ENCODE peak calls at places on chromosomes 13 and 19, in seven cellular contexts. One of them, this sample, is unnamed.

GRCh38 chr13:28569886-28570285 is 75.0 kb upstream of the FLT1 start:
- DNase-seq in A673: no peak
- DNase-seq in fibroblast of the aortic adventitia: no peak
- DNase-seq in upper lobe of left lung: no peak
- DNase-seq in GM06990: no peak
- DNase-seq in suprapubic skin: no peak
- DNase-seq in choroid plexus epithelial cell: no peak
- DNase-seq in this sample: no peak

GRCh38 chr13:47426126-47426849 is 529.4 kb upstream of the HTR2A start:
- DNase-seq in choroid plexus epithelial cell: peak
- DNase-seq in upper lobe of left lung: peak
- DNase-seq in A673: no peak
- DNase-seq in suprapubic skin: peak
- DNase-seq in GM06990: no peak
- DNase-seq in fibroblast of the aortic adventitia: peak
- DNase-seq in this sample: peak

GRCh38 chr19:7500811-7501450 is 12.1 kb upstream of the PEX11G start:
- DNase-seq in upper lobe of left lung: no peak
- DNase-seq in GM06990: no peak
- DNase-seq in suprapubic skin: no peak
- DNase-seq in choroid plexus epithelial cell: no peak
- DNase-seq in A673: peak
- DNase-seq in fibroblast of the aortic adventitia: no peak
- DNase-seq in this sample: no peak

GRCh38 chr13:109148243-109148642 is 518.8 kb downstream of the MYO16 start:
- DNase-seq in GM06990: no peak
- DNase-seq in suprapubic skin: no peak
- DNase-seq in choroid plexus epithelial cell: peak
- DNase-seq in A673: no peak
- DNase-seq in upper lobe of left lung: no peak
- DNase-seq in fibroblast of the aortic adventitia: no peak
- DNase-seq in this sample: no peak

GRCh38 chr19:45079911-45080469 is 930 bp downstream of the GEMIN7 start:
- DNase-seq in A673: no peak
- DNase-seq in choroid plexus epithelial cell: no peak
- DNase-seq in suprapubic skin: no peak
- DNase-seq in GM06990: no peak
- DNase-seq in upper lobe of left lung: no peak
- DNase-seq in fibroblast of the aortic adventitia: no peak
- DNase-seq in this sample: no peak

GRCh38 chr13:97280478-97280877 is 58.3 kb downstream of the MBNL2 start:
- DNase-seq in GM06990: no peak
- DNase-seq in upper lobe of left lung: no peak
- DNase-seq in choroid plexus epithelial cell: no peak
- DNase-seq in A673: no peak
- DNase-seq in suprapubic skin: no peak
- DNase-seq in fibroblast of the aortic adventitia: no peak
- DNase-seq in this sample: no peak

GRCh38 chr19:35006342-35006998 is 6.3 kb downstream of the GRAMD1A start:
- DNase-seq in A673: no peak
- DNase-seq in choroid plexus epithelial cell: peak
- DNase-seq in suprapubic skin: no peak
- DNase-seq in fibroblast of the aortic adventitia: peak
- DNase-seq in upper lobe of left lung: peak
- DNase-seq in GM06990: no peak
- DNase-seq in this sample: no peak

GRCh38 chr19:32567486-32567885 is 13.5 kb upstream of the PDCD5 start:
- DNase-seq in upper lobe of left lung: no peak
- DNase-seq in fibroblast of the aortic adventitia: no peak
- DNase-seq in choroid plexus epithelial cell: no peak
- DNase-seq in A673: no peak
- DNase-seq in suprapubic skin: no peak
- DNase-seq in GM06990: no peak
- DNase-seq in this sample: no peak

GRCh38 chr13:41130356-41130755 is 2.2 kb downstream of the KBTBD6 start:
- DNase-seq in GM06990: no peak
- DNase-seq in suprapubic skin: no peak
- DNase-seq in A673: no peak
- DNase-seq in fibroblast of the aortic adventitia: no peak
- DNase-seq in upper lobe of left lung: no peak
- DNase-seq in choroid plexus epithelial cell: no peak
- DNase-seq in this sample: no peak

GRCh38 chr19:51727349-51727880 is 3.6 kb upstream of the HAS1 start:
- DNase-seq in A673: no peak
- DNase-seq in GM06990: no peak
- DNase-seq in upper lobe of left lung: no peak
- DNase-seq in choroid plexus epithelial cell: peak
- DNase-seq in suprapubic skin: no peak
- DNase-seq in fibroblast of the aortic adventitia: peak
- DNase-seq in this sample: no peak

GRCh38 chr13:70668983-70669382 is 560.7 kb upstream of the KLHL1 start:
- DNase-seq in upper lobe of left lung: no peak
- DNase-seq in GM06990: no peak
- DNase-seq in choroid plexus epithelial cell: peak
- DNase-seq in fibroblast of the aortic adventitia: no peak
- DNase-seq in A673: no peak
- DNase-seq in suprapubic skin: no peak
- DNase-seq in this sample: no peak

GRCh38 chr13:99164226-99164625 is 36.4 kb upstream of the UBAC2 start:
- DNase-seq in upper lobe of left lung: no peak
- DNase-seq in fibroblast of the aortic adventitia: no peak
- DNase-seq in suprapubic skin: no peak
- DNase-seq in choroid plexus epithelial cell: no peak
- DNase-seq in GM06990: no peak
- DNase-seq in A673: no peak
- DNase-seq in this sample: no peak

GRCh38 chr19:53311044-53311443 is 22.5 kb upstream of the ZNF845 start:
- DNase-seq in suprapubic skin: no peak
- DNase-seq in upper lobe of left lung: no peak
- DNase-seq in GM06990: no peak
- DNase-seq in fibroblast of the aortic adventitia: no peak
- DNase-seq in A673: no peak
- DNase-seq in choroid plexus epithelial cell: no peak
- DNase-seq in this sample: no peak

GRCh38 chr19:53311897-53312296 is 21.7 kb upstream of the ZNF845 start:
- DNase-seq in suprapubic skin: no peak
- DNase-seq in fibroblast of the aortic adventitia: no peak
- DNase-seq in A673: no peak
- DNase-seq in GM06990: no peak
- DNase-seq in upper lobe of left lung: no peak
- DNase-seq in choroid plexus epithelial cell: no peak
- DNase-seq in this sample: no peak

DNA sequence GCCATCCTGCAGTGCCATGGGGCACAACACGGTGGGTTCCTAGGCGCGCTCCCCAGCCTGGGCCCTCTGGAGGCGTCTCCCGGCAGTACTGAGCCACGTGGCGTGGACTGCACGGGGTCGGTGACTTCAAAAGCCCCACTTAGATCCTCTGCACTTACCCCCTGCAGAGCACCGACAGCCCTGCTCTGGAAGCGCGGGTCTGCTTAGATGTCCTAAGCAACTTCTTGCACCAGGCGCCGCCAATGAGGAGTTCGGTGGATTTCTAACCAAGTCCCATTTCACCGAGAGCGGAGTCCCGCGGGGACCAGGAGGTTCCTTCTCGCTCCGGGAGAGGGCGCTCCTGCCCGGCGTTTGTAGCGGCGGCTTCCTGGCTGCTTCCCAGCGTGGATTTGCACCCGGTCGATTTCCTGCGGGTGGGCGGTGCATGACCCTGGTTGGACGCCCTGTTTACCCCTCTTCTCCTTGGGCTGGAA is 25.2 kb upstream of the ZNF845 start:
- DNase-seq in choroid plexus epithelial cell: peak
- DNase-seq in A673: peak
- DNase-seq in upper lobe of left lung: no peak
- DNase-seq in fibroblast of the aortic adventitia: no peak
- DNase-seq in suprapubic skin: no peak
- DNase-seq in GM06990: no peak
- DNase-seq in this sample: no peak
- TF ChIP-seq CTCF in choroid plexus epithelial cell: peak
- TF ChIP-seq CTCF in A673: peak
- TF ChIP-seq CTCF in upper lobe of left lung: peak
- TF ChIP-seq CTCF in fibroblast of the aortic adventitia: peak
- TF ChIP-seq CTCF in suprapubic skin: peak
- TF ChIP-seq CTCF in GM06990: no peak
- TF ChIP-seq CTCF in this sample: peak

DNA sequence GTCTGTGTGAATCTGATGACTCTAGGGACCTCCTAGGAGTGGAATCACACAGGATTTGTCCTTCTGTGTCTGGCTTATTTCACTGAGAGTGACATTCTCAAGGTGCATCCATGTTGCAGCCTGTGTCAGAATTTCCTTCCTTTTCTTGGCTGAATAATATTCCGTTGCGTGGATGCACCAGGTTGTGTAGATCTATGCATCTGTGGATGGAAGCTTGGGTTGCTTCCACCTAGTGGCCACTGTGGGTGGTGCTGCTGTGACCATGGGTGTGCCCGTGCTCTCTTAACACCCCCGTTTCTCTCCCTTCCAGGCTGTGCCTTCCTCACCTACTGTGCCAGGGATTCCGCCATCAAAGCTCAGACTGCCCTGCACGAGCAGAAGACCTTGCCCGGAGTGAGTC is 26.2 kb downstream of the CELF5 start:
- DNase-seq in fibroblast of the aortic adventitia: peak
- DNase-seq in A673: no peak
- DNase-seq in choroid plexus epithelial cell: peak
- DNase-seq in GM06990: no peak
- DNase-seq in suprapubic skin: no peak
- DNase-seq in upper lobe of left lung: no peak
- DNase-seq in this sample: no peak
- TF ChIP-seq CTCF in fibroblast of the aortic adventitia: peak
- TF ChIP-seq CTCF in A673: peak
- TF ChIP-seq CTCF in choroid plexus epithelial cell: peak
- TF ChIP-seq CTCF in GM06990: peak
- TF ChIP-seq CTCF in suprapubic skin: peak
- TF ChIP-seq CTCF in upper lobe of left lung: peak
- TF ChIP-seq CTCF in this sample: peak

GRCh38 chr13:113781571-113781970 is 22.5 kb downstream of the TMEM255B start:
- DNase-seq in choroid plexus epithelial cell: no peak
- DNase-seq in fibroblast of the aortic adventitia: no peak
- DNase-seq in suprapubic skin: no peak
- DNase-seq in GM06990: no peak
- DNase-seq in A673: no peak
- DNase-seq in upper lobe of left lung: no peak
- DNase-seq in this sample: no peak
- TF ChIP-seq CTCF in choroid plexus epithelial cell: no peak
- TF ChIP-seq CTCF in fibroblast of the aortic adventitia: peak
- TF ChIP-seq CTCF in suprapubic skin: no peak
- TF ChIP-seq CTCF in GM06990: no peak
- TF ChIP-seq CTCF in A673: no peak
- TF ChIP-seq CTCF in upper lobe of left lung: no peak
- TF ChIP-seq CTCF in this sample: no peak

GRCh38 chr19:17946965-17947784 is 14.4 kb downstream of the CCDC124 start:
- DNase-seq in choroid plexus epithelial cell: no peak
- DNase-seq in fibroblast of the aortic adventitia: no peak
- DNase-seq in upper lobe of left lung: no peak
- DNase-seq in suprapubic skin: no peak
- DNase-seq in GM06990: peak
- DNase-seq in A673: no peak
- DNase-seq in this sample: no peak
- TF ChIP-seq CTCF in choroid plexus epithelial cell: peak
- TF ChIP-seq CTCF in fibroblast of the aortic adventitia: no peak
- TF ChIP-seq CTCF in upper lobe of left lung: no peak
- TF ChIP-seq CTCF in suprapubic skin: no peak
- TF ChIP-seq CTCF in GM06990: peak
- TF ChIP-seq CTCF in A673: no peak
- TF ChIP-seq CTCF in this sample: no peak

GRCh38 chr13:110323172-110323851 is 16.2 kb downstream of the COL4A2 start:
- DNase-seq in GM06990: no peak
- DNase-seq in A673: peak
- DNase-seq in fibroblast of the aortic adventitia: peak
- DNase-seq in upper lobe of left lung: no peak
- DNase-seq in choroid plexus epithelial cell: peak
- DNase-seq in suprapubic skin: no peak
- DNase-seq in this sample: peak
- TF ChIP-seq CTCF in GM06990: no peak
- TF ChIP-seq CTCF in A673: no peak
- TF ChIP-seq CTCF in fibroblast of the aortic adventitia: peak
- TF ChIP-seq CTCF in upper lobe of left lung: no peak
- TF ChIP-seq CTCF in choroid plexus epithelial cell: peak
- TF ChIP-seq CTCF in suprapubic skin: no peak
- TF ChIP-seq CTCF in this sample: peak

GRCh38 chr19:4557186-4557970 is 2.1 kb downstream of the SEMA6B start:
- DNase-seq in A673: no peak
- DNase-seq in choroid plexus epithelial cell: no peak
- DNase-seq in suprapubic skin: no peak
- DNase-seq in GM06990: no peak
- DNase-seq in fibroblast of the aortic adventitia: no peak
- DNase-seq in upper lobe of left lung: no peak
- DNase-seq in this sample: no peak
- TF ChIP-seq CTCF in A673: peak
- TF ChIP-seq CTCF in choroid plexus epithelial cell: peak
- TF ChIP-seq CTCF in suprapubic skin: no peak
- TF ChIP-seq CTCF in GM06990: peak
- TF ChIP-seq CTCF in fibroblast of the aortic adventitia: no peak
- TF ChIP-seq CTCF in upper lobe of left lung: no peak
- TF ChIP-seq CTCF in this sample: peak

GRCh38 chr13:43787998-43788397 is 1.2 kb upstream of the ENOX1 start:
- DNase-seq in fibroblast of the aortic adventitia: peak
- DNase-seq in upper lobe of left lung: no peak
- DNase-seq in A673: peak
- DNase-seq in suprapubic skin: no peak
- DNase-seq in choroid plexus epithelial cell: peak
- DNase-seq in GM06990: no peak
- DNase-seq in this sample: no peak
- TF ChIP-seq CTCF in fibroblast of the aortic adventitia: peak
- TF ChIP-seq CTCF in upper lobe of left lung: no peak
- TF ChIP-seq CTCF in A673: peak
- TF ChIP-seq CTCF in suprapubic skin: no peak
- TF ChIP-seq CTCF in choroid plexus epithelial cell: peak
- TF ChIP-seq CTCF in GM06990: peak
- TF ChIP-seq CTCF in this sample: peak

GRCh38 chr19:39502640-39503417 is 4.1 kb downstream of the DLL3 start:
- DNase-seq in choroid plexus epithelial cell: peak
- DNase-seq in A673: peak
- DNase-seq in suprapubic skin: no peak
- DNase-seq in GM06990: peak
- DNase-seq in upper lobe of left lung: peak
- DNase-seq in fibroblast of the aortic adventitia: peak
- DNase-seq in this sample: no peak
- TF ChIP-seq CTCF in choroid plexus epithelial cell: peak
- TF ChIP-seq CTCF in A673: peak
- TF ChIP-seq CTCF in suprapubic skin: peak
- TF ChIP-seq CTCF in GM06990: peak
- TF ChIP-seq CTCF in upper lobe of left lung: peak
- TF ChIP-seq CTCF in fibroblast of the aortic adventitia: peak
- TF ChIP-seq CTCF in this sample: peak

DNA sequence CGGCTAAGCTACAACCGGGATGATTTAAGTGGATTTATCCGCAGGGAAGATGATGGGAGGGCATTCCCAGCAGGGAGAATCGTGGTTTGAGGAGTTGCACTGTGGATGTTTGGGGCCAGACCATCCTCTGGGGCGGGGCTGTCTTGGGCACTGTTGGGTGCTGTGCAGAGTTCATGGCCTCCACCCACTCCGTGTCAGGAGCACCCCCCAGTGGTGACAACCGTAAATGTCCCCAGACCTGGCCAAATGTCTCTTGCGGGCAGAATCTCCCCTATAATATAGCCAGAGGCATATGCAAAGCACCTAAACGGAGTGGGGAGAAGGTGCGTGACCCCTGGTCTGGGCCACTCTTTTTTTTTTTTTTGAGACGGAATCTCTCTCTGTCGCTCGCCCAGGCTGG is 40.2 kb downstream of the SMIM24 start:
- DNase-seq in A673: peak
- DNase-seq in suprapubic skin: no peak
- DNase-seq in GM06990: peak
- DNase-seq in fibroblast of the aortic adventitia: no peak
- DNase-seq in upper lobe of left lung: peak
- DNase-seq in choroid plexus epithelial cell: no peak
- DNase-seq in this sample: no peak
- TF ChIP-seq CTCF in A673: peak
- TF ChIP-seq CTCF in suprapubic skin: peak
- TF ChIP-seq CTCF in GM06990: peak
- TF ChIP-seq CTCF in fibroblast of the aortic adventitia: peak
- TF ChIP-seq CTCF in upper lobe of left lung: peak
- TF ChIP-seq CTCF in choroid plexus epithelial cell: peak
- TF ChIP-seq CTCF in this sample: peak

This sample was measured in kidney epithelial cell.